ENCODE peak calls at places on chromosomes 12 and 14, in ten cellular contexts. C is suprapubic skin, H is A549, P is IMR-90, J is vagina, Z is stomach, U is HepG2, F is body of pancreas, E is tibial nerve, G is lower leg skin. B is an unnamed sample.
A peak's percentile ranks its signal among the peaks of the same experiment; 100 is the strongest.

GRCh38 chr12:82099216-82099615 is 259.0 kb downstream of the CCDC59 start:
- DNase-seq in C (no peak), H (no peak), P (no peak), J (no peak), Z (no peak), U (no peak), F (no peak), E (no peak), G (no peak), B (no peak)

GRCh38 chr12:69779928-69780327 is 41.3 kb downstream of the RAB3IP start:
- DNase-seq in C (no peak), H (peak; percentile 30), P (peak; percentile 10), J (no peak), Z (no peak), U (no peak), F (no peak), E (no peak), G (no peak), B (peak; percentile 59)

GRCh38 chr12:122336015-122336946 is 70.0 kb upstream of the VPS33A start:
- DNase-seq in C (no peak), H (peak; percentile 38), P (peak; percentile 34), J (no peak), Z (no peak), U (peak; percentile 23), F (peak; percentile 9), E (no peak), G (peak; percentile 23), B (peak; percentile 71)

GRCh38 chr12:75568801-75569200 is 57.4 kb upstream of the KRR1 start:
- DNase-seq in C (no peak), H (no peak), P (no peak), J (no peak), Z (no peak), U (no peak), F (no peak), E (no peak), G (no peak), B (no peak)

GRCh38 chr12:98743362-98743953 is 98.4 kb downstream of the APAF1 start:
- DNase-seq in C (no peak), H (peak; percentile 48), P (peak; percentile 22), J (no peak), Z (no peak), U (peak; percentile 30), F (peak; percentile 18), E (no peak), G (no peak), B (peak; percentile 37)

GRCh38 chr12:89525002-89525823 is 617 bp upstream of the GALNT4 start:
- DNase-seq in C (peak; percentile 68), H (peak; percentile 27), P (peak; percentile 21), J (no peak), Z (peak; percentile 52), U (peak; percentile 17), F (peak; percentile 37), E (no peak), G (peak; percentile 87), B (peak; percentile 80)

GRCh38 chr12:15858348-15858747 is 23.8 kb upstream of the STRAP start:
- DNase-seq in C (no peak), H (no peak), P (no peak), J (no peak), Z (no peak), U (no peak), F (no peak), E (no peak), G (no peak), B (no peak)

GRCh38 chr14:45891417-45892080 is 638.5 kb upstream of the MIS18BP1 start:
- DNase-seq in C (no peak), H (no peak), P (no peak), J (no peak), Z (peak; percentile 36), U (no peak), F (peak; percentile 2), E (no peak), G (no peak), B (no peak)

GRCh38 chr14:52356025-52356424 is 41.9 kb downstream of the PTGER2 start:
- DNase-seq in C (no peak), H (no peak), P (peak; percentile 21), J (no peak), Z (no peak), U (no peak), F (no peak), E (no peak), G (no peak), B (no peak)

GRCh38 chr12:96208346-96208745 is 14.2 kb downstream of the ELK3 start:
- DNase-seq in C (no peak), H (no peak), P (peak; percentile 86), J (no peak), Z (no peak), U (no peak), F (no peak), E (no peak), G (no peak), B (no peak)

GRCh38 chr12:96212456-96213375 is 18.5 kb downstream of the ELK3 start:
- DNase-seq in C (no peak), H (no peak), P (no peak), J (no peak), Z (no peak), U (no peak), F (no peak), E (no peak), G (peak; percentile 25), B (no peak)

GRCh38 chr12:96208801-96209534 is 14.8 kb downstream of the ELK3 start:
- DNase-seq in C (no peak), H (no peak), P (no peak), J (no peak), Z (no peak), U (no peak), F (no peak), E (no peak), G (no peak), B (no peak)

GRCh38 chr12:96211989-96212388 is 17.8 kb downstream of the ELK3 start:
- DNase-seq in C (no peak), H (no peak), P (no peak), J (no peak), Z (no peak), U (no peak), F (no peak), E (no peak), G (no peak), B (no peak)

DNA sequence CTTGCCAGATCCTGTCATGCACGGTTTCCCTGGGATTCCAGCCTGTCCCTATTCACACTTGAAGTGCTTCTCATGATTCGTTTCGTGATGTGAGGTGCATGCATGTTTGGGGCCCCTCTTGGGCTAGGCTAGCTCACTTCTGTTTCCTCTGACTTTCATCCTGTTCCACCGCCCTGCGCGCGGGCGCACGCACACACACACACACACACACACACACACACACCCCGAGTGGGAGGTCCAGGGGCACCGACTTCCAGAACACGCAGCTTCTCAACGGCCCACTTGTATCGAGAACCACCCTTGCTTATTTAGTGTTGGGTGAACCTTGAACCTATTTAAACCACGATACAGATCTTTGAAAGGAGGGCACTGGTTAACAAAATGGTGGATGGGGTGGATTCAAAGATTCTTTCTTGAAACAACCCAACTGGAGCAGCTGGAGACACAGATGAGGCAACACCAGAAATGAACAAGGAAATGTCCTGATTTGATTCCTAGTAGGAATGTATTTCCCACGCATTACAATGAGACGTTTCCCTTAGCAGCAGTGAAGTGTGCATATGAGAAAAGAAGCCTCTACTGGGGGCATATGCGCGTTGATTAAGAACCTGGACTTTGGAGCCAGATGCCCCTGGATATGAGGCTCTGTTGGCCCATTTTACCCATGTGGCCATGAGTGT is 16.3 kb downstream of the ELK3 start:
- DNase-seq in C (no peak), H (no peak), P (no peak), J (no peak), Z (no peak), U (no peak), F (no peak), E (no peak), G (no peak), B (no peak)
- TF ChIP-seq POLR2A in C (no peak), H (no peak), P (no peak), J (no peak), Z (no peak), U (no peak), F (no peak), E (no peak), G (no peak), B (no peak)

GRCh38 chr12:108630481-108631207 is 3.0 kb downstream of the SELPLG start:
- DNase-seq in C (no peak), H (no peak), P (peak; percentile 77), J (no peak), Z (no peak), U (no peak), F (no peak), E (no peak), G (peak; percentile 40), B (peak; percentile 36)

GRCh38 chr12:108633081-108633533 is 587 bp downstream of the SELPLG start:
- DNase-seq in C (peak; percentile 21), H (no peak), P (no peak), J (no peak), Z (no peak), U (no peak), F (no peak), E (no peak), G (no peak), B (no peak)

GRCh38 chr12:108629156-108629555 is 4.5 kb downstream of the SELPLG start:
- DNase-seq in C (no peak), H (no peak), P (no peak), J (no peak), Z (no peak), U (no peak), F (no peak), E (no peak), G (no peak), B (peak; percentile 80)

GRCh38 chr12:108627134-108627920 is 6.4 kb downstream of the SELPLG start:
- DNase-seq in C (no peak), H (no peak), P (no peak), J (no peak), Z (no peak), U (no peak), F (no peak), E (no peak), G (no peak), B (no peak)

GRCh38 chr12:108629824-108630476 is 3.7 kb downstream of the SELPLG start:
- DNase-seq in C (no peak), H (no peak), P (peak; percentile 87), J (no peak), Z (no peak), U (peak; percentile 21), F (peak; percentile 37), E (no peak), G (no peak), B (peak; percentile 95)
- TF ChIP-seq POLR2A in C (no peak), H (no peak), P (no peak), J (no peak), Z (no peak), U (no peak), F (no peak), E (no peak), G (no peak), B (peak; percentile 92)

DNA sequence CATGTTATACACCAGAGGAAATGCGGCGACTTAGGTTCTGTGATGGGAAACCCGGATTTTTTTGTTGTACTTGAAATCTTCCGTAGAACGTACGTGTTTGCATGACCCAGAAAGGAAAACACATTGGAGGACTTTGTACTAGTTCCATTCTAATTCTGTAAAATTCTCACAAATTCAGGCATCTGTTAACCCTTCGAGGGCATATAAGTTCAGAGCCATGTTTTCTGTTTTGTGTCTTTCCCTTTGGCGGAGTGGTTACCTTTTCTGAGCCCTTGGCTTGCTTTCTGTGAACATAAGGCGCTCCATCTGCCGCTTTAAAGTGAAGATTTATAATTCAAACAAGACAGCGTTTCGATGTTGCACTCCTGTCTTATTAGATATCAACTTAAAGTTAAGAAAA is 34.2 kb downstream of the BICD1 start:
- DNase-seq in C (no peak), H (no peak), P (no peak), J (no peak), Z (no peak), U (no peak), F (no peak), E (no peak), G (no peak), B (no peak)
- TF ChIP-seq POLR2A in C (no peak), H (no peak), P (no peak), J (no peak), Z (no peak), U (no peak), F (no peak), E (no peak), G (no peak), B (no peak)

GRCh38 chr12:132735496-132735895 is 24.9 kb downstream of the PGAM5 start:
- DNase-seq in C (no peak), H (no peak), P (no peak), J (no peak), Z (no peak), U (no peak), F (no peak), E (no peak), G (no peak), B (no peak)
- TF ChIP-seq POLR2A in C (no peak), H (no peak), P (no peak), J (no peak), Z (no peak), U (no peak), F (no peak), E (no peak), G (no peak), B (no peak)

B was measured in erythroblast.